ENCODE peak calls at places on chromosomes 6 and 20, in nine cellular contexts. One of them, this sample, is unnamed.

GRCh38 chr6:33585403-33586107 is 5.5 kb upstream of the BAK1 start:
- DNase-seq in ascending aorta: peak
- DNase-seq in endothelial cell: peak
- DNase-seq in CD8-positive, alpha-beta T cell: peak
- DNase-seq in stomach: peak
- DNase-seq in AG04449: no peak
- DNase-seq in heart right ventricle: peak
- DNase-seq in bronchial epithelial cell: peak
- DNase-seq in epithelial cell of esophagus: peak
- DNase-seq in this sample: peak

GRCh38 chr20:41017448-41018042 is 11.1 kb upstream of the TOP1 start:
- DNase-seq in ascending aorta: peak
- DNase-seq in endothelial cell: no peak
- DNase-seq in CD8-positive, alpha-beta T cell: no peak
- DNase-seq in stomach: no peak
- DNase-seq in AG04449: no peak
- DNase-seq in heart right ventricle: no peak
- DNase-seq in bronchial epithelial cell: peak
- DNase-seq in epithelial cell of esophagus: peak
- DNase-seq in this sample: peak

GRCh38 chr20:58721951-58722371 is 29.4 kb downstream of the NPEPL1 start:
- DNase-seq in ascending aorta: peak
- DNase-seq in endothelial cell: no peak
- DNase-seq in CD8-positive, alpha-beta T cell: no peak
- DNase-seq in stomach: peak
- DNase-seq in AG04449: no peak
- DNase-seq in heart right ventricle: no peak
- DNase-seq in bronchial epithelial cell: no peak
- DNase-seq in epithelial cell of esophagus: no peak
- DNase-seq in this sample: no peak

GRCh38 chr6:133468591-133468990 is 227.4 kb downstream of the EYA4 start:
- DNase-seq in ascending aorta: no peak
- DNase-seq in endothelial cell: no peak
- DNase-seq in CD8-positive, alpha-beta T cell: no peak
- DNase-seq in stomach: no peak
- DNase-seq in AG04449: no peak
- DNase-seq in heart right ventricle: no peak
- DNase-seq in bronchial epithelial cell: no peak
- DNase-seq in epithelial cell of esophagus: no peak
- DNase-seq in this sample: no peak

GRCh38 chr20:10536531-10536930 is 101.4 kb downstream of the SLX4IP start:
- DNase-seq in ascending aorta: no peak
- DNase-seq in endothelial cell: no peak
- DNase-seq in CD8-positive, alpha-beta T cell: no peak
- DNase-seq in stomach: peak
- DNase-seq in AG04449: no peak
- DNase-seq in heart right ventricle: no peak
- DNase-seq in bronchial epithelial cell: peak
- DNase-seq in epithelial cell of esophagus: peak
- DNase-seq in this sample: peak

GRCh38 chr6:191487-192312 is 100.6 kb upstream of the DUSP22 start:
- DNase-seq in ascending aorta: no peak
- DNase-seq in endothelial cell: no peak
- DNase-seq in CD8-positive, alpha-beta T cell: no peak
- DNase-seq in stomach: no peak
- DNase-seq in AG04449: no peak
- DNase-seq in heart right ventricle: no peak
- DNase-seq in bronchial epithelial cell: no peak
- DNase-seq in epithelial cell of esophagus: no peak
- DNase-seq in this sample: no peak

GRCh38 chr20:53124075-53124532 is 151.9 kb downstream of the TSHZ2 start:
- DNase-seq in ascending aorta: peak
- DNase-seq in endothelial cell: no peak
- DNase-seq in CD8-positive, alpha-beta T cell: no peak
- DNase-seq in stomach: no peak
- DNase-seq in AG04449: no peak
- DNase-seq in heart right ventricle: peak
- DNase-seq in bronchial epithelial cell: no peak
- DNase-seq in epithelial cell of esophagus: no peak
- DNase-seq in this sample: no peak

GRCh38 chr6:42359021-42359420 is 92.7 kb downstream of the TRERF1 start:
- DNase-seq in ascending aorta: no peak
- DNase-seq in endothelial cell: no peak
- DNase-seq in CD8-positive, alpha-beta T cell: no peak
- DNase-seq in stomach: no peak
- DNase-seq in AG04449: no peak
- DNase-seq in heart right ventricle: no peak
- DNase-seq in bronchial epithelial cell: no peak
- DNase-seq in epithelial cell of esophagus: no peak
- DNase-seq in this sample: no peak

GRCh38 chr6:119209452-119210205 is 131.2 kb upstream of the FAM184A start:
- DNase-seq in ascending aorta: no peak
- DNase-seq in endothelial cell: no peak
- DNase-seq in CD8-positive, alpha-beta T cell: no peak
- DNase-seq in stomach: no peak
- DNase-seq in AG04449: no peak
- DNase-seq in heart right ventricle: no peak
- DNase-seq in bronchial epithelial cell: no peak
- DNase-seq in epithelial cell of esophagus: no peak
- DNase-seq in this sample: no peak

GRCh38 chr6:166578536-166579233 is 7.8 kb downstream of the RAMACL start:
- DNase-seq in ascending aorta: no peak
- DNase-seq in endothelial cell: no peak
- DNase-seq in CD8-positive, alpha-beta T cell: no peak
- DNase-seq in stomach: no peak
- DNase-seq in AG04449: no peak
- DNase-seq in heart right ventricle: no peak
- DNase-seq in bronchial epithelial cell: no peak
- DNase-seq in epithelial cell of esophagus: no peak
- DNase-seq in this sample: no peak

GRCh38 chr6:105259912-105260889 is 80.4 kb upstream of the POPDC3 start:
- DNase-seq in ascending aorta: no peak
- DNase-seq in endothelial cell: no peak
- DNase-seq in CD8-positive, alpha-beta T cell: no peak
- DNase-seq in stomach: no peak
- DNase-seq in AG04449: no peak
- DNase-seq in heart right ventricle: peak
- DNase-seq in bronchial epithelial cell: no peak
- DNase-seq in epithelial cell of esophagus: no peak
- DNase-seq in this sample: no peak

GRCh38 chr20:36574278-36575065 is 1.1 kb downstream of the TGIF2 start:
- DNase-seq in ascending aorta: peak
- DNase-seq in endothelial cell: peak
- DNase-seq in CD8-positive, alpha-beta T cell: peak
- DNase-seq in stomach: peak
- DNase-seq in AG04449: no peak
- DNase-seq in heart right ventricle: peak
- DNase-seq in bronchial epithelial cell: peak
- DNase-seq in epithelial cell of esophagus: peak
- DNase-seq in this sample: peak

GRCh38 chr6:169073311-169073710 is 180.3 kb downstream of the THBS2 start:
- DNase-seq in ascending aorta: no peak
- DNase-seq in endothelial cell: no peak
- DNase-seq in CD8-positive, alpha-beta T cell: no peak
- DNase-seq in stomach: no peak
- DNase-seq in AG04449: peak
- DNase-seq in heart right ventricle: no peak
- DNase-seq in bronchial epithelial cell: no peak
- DNase-seq in epithelial cell of esophagus: no peak
- DNase-seq in this sample: peak

GRCh38 chr20:5935384-5935783 is 14.9 kb downstream of the TRMT6 start:
- DNase-seq in ascending aorta: no peak
- DNase-seq in endothelial cell: no peak
- DNase-seq in CD8-positive, alpha-beta T cell: no peak
- DNase-seq in stomach: no peak
- DNase-seq in AG04449: no peak
- DNase-seq in heart right ventricle: no peak
- DNase-seq in bronchial epithelial cell: no peak
- DNase-seq in epithelial cell of esophagus: no peak
- DNase-seq in this sample: no peak

GRCh38 chr20:5931411-5931810 is 18.9 kb downstream of the TRMT6 start:
- DNase-seq in ascending aorta: no peak
- DNase-seq in endothelial cell: no peak
- DNase-seq in CD8-positive, alpha-beta T cell: no peak
- DNase-seq in stomach: no peak
- DNase-seq in AG04449: no peak
- DNase-seq in heart right ventricle: no peak
- DNase-seq in bronchial epithelial cell: no peak
- DNase-seq in epithelial cell of esophagus: no peak
- DNase-seq in this sample: no peak

GRCh38 chr20:5938456-5939029 is 11.8 kb downstream of the TRMT6 start:
- DNase-seq in ascending aorta: no peak
- DNase-seq in endothelial cell: no peak
- DNase-seq in CD8-positive, alpha-beta T cell: no peak
- DNase-seq in stomach: no peak
- DNase-seq in AG04449: no peak
- DNase-seq in heart right ventricle: no peak
- DNase-seq in bronchial epithelial cell: no peak
- DNase-seq in epithelial cell of esophagus: no peak
- DNase-seq in this sample: no peak

GRCh38 chr20:5932796-5933195 is 17.5 kb downstream of the TRMT6 start:
- DNase-seq in ascending aorta: no peak
- DNase-seq in endothelial cell: no peak
- DNase-seq in CD8-positive, alpha-beta T cell: no peak
- DNase-seq in stomach: no peak
- DNase-seq in AG04449: no peak
- DNase-seq in heart right ventricle: no peak
- DNase-seq in bronchial epithelial cell: no peak
- DNase-seq in epithelial cell of esophagus: no peak
- DNase-seq in this sample: no peak

GRCh38 chr20:5933802-5934436 is 16.4 kb downstream of the TRMT6 start:
- DNase-seq in ascending aorta: no peak
- DNase-seq in endothelial cell: no peak
- DNase-seq in CD8-positive, alpha-beta T cell: no peak
- DNase-seq in stomach: no peak
- DNase-seq in AG04449: no peak
- DNase-seq in heart right ventricle: peak
- DNase-seq in bronchial epithelial cell: peak
- DNase-seq in epithelial cell of esophagus: peak
- DNase-seq in this sample: peak
- TF ChIP-seq CTCF in ascending aorta: no peak
- TF ChIP-seq CTCF in endothelial cell: no peak
- TF ChIP-seq CTCF in CD8-positive, alpha-beta T cell: no peak
- TF ChIP-seq CTCF in stomach: no peak
- TF ChIP-seq CTCF in AG04449: no peak
- TF ChIP-seq CTCF in heart right ventricle: peak
- TF ChIP-seq CTCF in bronchial epithelial cell: peak
- TF ChIP-seq CTCF in epithelial cell of esophagus: peak
- TF ChIP-seq CTCF in this sample: peak

DNA sequence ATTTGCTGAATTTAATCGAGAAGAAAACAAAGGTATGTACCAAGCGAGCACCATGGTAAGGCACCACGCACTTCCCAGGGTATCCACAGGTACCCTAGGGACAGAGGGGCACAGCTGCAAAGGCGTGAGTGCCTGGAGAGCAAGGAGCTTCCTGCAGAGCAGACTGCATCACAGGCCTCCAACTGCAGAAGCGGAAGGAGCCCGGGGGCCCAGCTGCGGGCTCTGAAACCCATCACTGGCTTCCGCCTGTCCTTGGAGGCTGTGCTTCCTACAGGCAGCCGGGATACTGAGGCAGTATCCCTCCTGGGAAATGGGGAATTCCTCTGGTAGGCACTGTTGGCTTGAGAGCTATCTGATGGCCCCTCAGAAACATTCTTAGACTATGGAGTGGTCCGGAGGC is 217.4 kb upstream of the GMDS start:
- DNase-seq in ascending aorta: no peak
- DNase-seq in endothelial cell: no peak
- DNase-seq in CD8-positive, alpha-beta T cell: no peak
- DNase-seq in stomach: no peak
- DNase-seq in AG04449: no peak
- DNase-seq in heart right ventricle: no peak
- DNase-seq in bronchial epithelial cell: no peak
- DNase-seq in epithelial cell of esophagus: no peak
- DNase-seq in this sample: no peak
- TF ChIP-seq CTCF in ascending aorta: no peak
- TF ChIP-seq CTCF in endothelial cell: no peak
- TF ChIP-seq CTCF in CD8-positive, alpha-beta T cell: no peak
- TF ChIP-seq CTCF in stomach: no peak
- TF ChIP-seq CTCF in AG04449: no peak
- TF ChIP-seq CTCF in heart right ventricle: no peak
- TF ChIP-seq CTCF in bronchial epithelial cell: no peak
- TF ChIP-seq CTCF in epithelial cell of esophagus: no peak
- TF ChIP-seq CTCF in this sample: no peak

GRCh38 chr6:95819461-95819860 is 196.3 kb upstream of the FUT9 start:
- DNase-seq in ascending aorta: no peak
- DNase-seq in endothelial cell: no peak
- DNase-seq in CD8-positive, alpha-beta T cell: no peak
- DNase-seq in stomach: no peak
- DNase-seq in AG04449: no peak
- DNase-seq in heart right ventricle: no peak
- DNase-seq in bronchial epithelial cell: no peak
- DNase-seq in epithelial cell of esophagus: no peak
- DNase-seq in this sample: no peak

GRCh38 chr6:95815389-95816056 is 200.3 kb upstream of the FUT9 start:
- DNase-seq in ascending aorta: no peak
- DNase-seq in endothelial cell: no peak
- DNase-seq in CD8-positive, alpha-beta T cell: no peak
- DNase-seq in stomach: peak
- DNase-seq in AG04449: no peak
- DNase-seq in heart right ventricle: no peak
- DNase-seq in bronchial epithelial cell: no peak
- DNase-seq in epithelial cell of esophagus: no peak
- DNase-seq in this sample: peak

GRCh38 chr6:95819939-95820338 is 195.8 kb upstream of the FUT9 start:
- DNase-seq in ascending aorta: no peak
- DNase-seq in endothelial cell: no peak
- DNase-seq in CD8-positive, alpha-beta T cell: no peak
- DNase-seq in stomach: no peak
- DNase-seq in AG04449: no peak
- DNase-seq in heart right ventricle: no peak
- DNase-seq in bronchial epithelial cell: no peak
- DNase-seq in epithelial cell of esophagus: no peak
- DNase-seq in this sample: no peak
- TF ChIP-seq CTCF in ascending aorta: no peak
- TF ChIP-seq CTCF in endothelial cell: peak
- TF ChIP-seq CTCF in CD8-positive, alpha-beta T cell: no peak
- TF ChIP-seq CTCF in stomach: no peak
- TF ChIP-seq CTCF in AG04449: no peak
- TF ChIP-seq CTCF in heart right ventricle: no peak
- TF ChIP-seq CTCF in bronchial epithelial cell: no peak
- TF ChIP-seq CTCF in epithelial cell of esophagus: peak
- TF ChIP-seq CTCF in this sample: no peak

GRCh38 chr20:8036771-8037170 is 17.2 kb upstream of the TMX4 start:
- DNase-seq in ascending aorta: no peak
- DNase-seq in endothelial cell: no peak
- DNase-seq in CD8-positive, alpha-beta T cell: no peak
- DNase-seq in stomach: no peak
- DNase-seq in AG04449: no peak
- DNase-seq in heart right ventricle: no peak
- DNase-seq in bronchial epithelial cell: no peak
- DNase-seq in epithelial cell of esophagus: no peak
- DNase-seq in this sample: no peak

GRCh38 chr20:8043687-8044278 is 24.2 kb upstream of the TMX4 start:
- DNase-seq in ascending aorta: no peak
- DNase-seq in endothelial cell: peak
- DNase-seq in CD8-positive, alpha-beta T cell: no peak
- DNase-seq in stomach: no peak
- DNase-seq in AG04449: no peak
- DNase-seq in heart right ventricle: peak
- DNase-seq in bronchial epithelial cell: peak
- DNase-seq in epithelial cell of esophagus: peak
- DNase-seq in this sample: peak

GRCh38 chr20:8033447-8033846 is 13.9 kb upstream of the TMX4 start:
- DNase-seq in ascending aorta: no peak
- DNase-seq in endothelial cell: no peak
- DNase-seq in CD8-positive, alpha-beta T cell: no peak
- DNase-seq in stomach: no peak
- DNase-seq in AG04449: no peak
- DNase-seq in heart right ventricle: no peak
- DNase-seq in bronchial epithelial cell: no peak
- DNase-seq in epithelial cell of esophagus: no peak
- DNase-seq in this sample: no peak

GRCh38 chr20:8039048-8039447 is 19.5 kb upstream of the TMX4 start:
- DNase-seq in ascending aorta: no peak
- DNase-seq in endothelial cell: no peak
- DNase-seq in CD8-positive, alpha-beta T cell: no peak
- DNase-seq in stomach: no peak
- DNase-seq in AG04449: no peak
- DNase-seq in heart right ventricle: no peak
- DNase-seq in bronchial epithelial cell: no peak
- DNase-seq in epithelial cell of esophagus: no peak
- DNase-seq in this sample: peak
- TF ChIP-seq CTCF in ascending aorta: no peak
- TF ChIP-seq CTCF in endothelial cell: no peak
- TF ChIP-seq CTCF in CD8-positive, alpha-beta T cell: no peak
- TF ChIP-seq CTCF in stomach: no peak
- TF ChIP-seq CTCF in AG04449: no peak
- TF ChIP-seq CTCF in heart right ventricle: no peak
- TF ChIP-seq CTCF in bronchial epithelial cell: no peak
- TF ChIP-seq CTCF in epithelial cell of esophagus: no peak
- TF ChIP-seq CTCF in this sample: no peak

This sample was measured in Caco-2.